ENCODE peak calls at places on chromosomes 13 and 19, in four cellular contexts. I is heart left ventricle, T is right lobe of liver, N is heart right ventricle. P is an unnamed sample. For H3K9me3, the result is how much of the 10 kb centered on the place peaks cover.

GRCh38 chr13:47109028-47109427 is 212.2 kb upstream of the HTR2A start:
- DNase-seq in I (no peak), T (no peak), N (no peak), P (no peak)

GRCh38 chr19:53823380-53824120 is 564 bp downstream of the NLRP12 start:
- DNase-seq in I (no peak), T (no peak), N (no peak), P (no peak)

GRCh38 chr19:49335784-49336481 is 727 bp downstream of the CD37 start:
- DNase-seq in I (no peak), T (no peak), N (no peak), P (no peak)

GRCh38 chr13:77779461-77780272 is 82.2 kb downstream of the SLAIN1 start:
- DNase-seq in I (no peak), T (peak), N (peak), P (peak)

GRCh38 chr13:67230774-67231480 is 791 bp upstream of the PCDH9 start:
- DNase-seq in I (peak), T (peak), N (peak), P (peak)

GRCh38 chr19:6564393-6564792 is 26.6 kb downstream of the CD70 start:
- DNase-seq in I (no peak), T (no peak), N (no peak), P (no peak)

GRCh38 chr19:48991823-48992570 is 1.1 kb downstream of the GYS1 start:
- DNase-seq in I (no peak), T (peak), N (peak), P (peak)

GRCh38 chr19:3458229-3458555 is 22.1 kb downstream of the SMIM24 start:
- DNase-seq in I (peak), T (no peak), N (no peak), P (no peak)

GRCh38 chr19:54674021-54674617 is 11.3 kb downstream of the LILRB4 start:
- DNase-seq in I (no peak), T (no peak), N (no peak), P (no peak)

GRCh38 chr19:33771308-33772101 is 25.2 kb upstream of the KCTD15 start:
- DNase-seq in I (peak), T (peak), N (peak), P (peak)

GRCh38 chr19:944663-945241 is 18.9 kb downstream of the ARID3A start:
- DNase-seq in I (no peak), T (no peak), N (no peak), P (no peak)

GRCh38 chr19:13505761-13506549 is at the start of gene CACNA1A:
- DNase-seq in I (no peak), T (peak), N (no peak), P (no peak)

GRCh38 chr13:110539894-110540293 is 21.6 kb downstream of the RAB20 start:
- DNase-seq in I (no peak), T (no peak), N (no peak), P (no peak)

GRCh38 chr19:535017-535835 is 3.7 kb downstream of the CDC34 start:
- DNase-seq in I (no peak), T (peak), N (no peak), P (no peak)

GRCh38 chr19:39407644-39408391 is 1.2 kb downstream of the ZFP36 start:
- DNase-seq in I (peak), T (peak), N (peak), P (peak)

GRCh38 chr13:35978607-35979316 is 152.4 kb downstream of the DCLK1 start:
- DNase-seq in I (no peak), T (no peak), N (peak), P (peak)

GRCh38 chr19:17109962-17110598 is 34.5 kb downstream of the MYO9B start:
- DNase-seq in I (peak), T (peak), N (peak), P (no peak)

GRCh38 chr13:93620366-93620765 is 393.8 kb downstream of the GPC6 start:
- DNase-seq in I (no peak), T (no peak), N (no peak), P (no peak)

GRCh38 chr13:107906131-107906530 is 309.2 kb downstream of the LIG4 start:
- DNase-seq in I (no peak), T (no peak), N (no peak), P (no peak)

GRCh38 chr13:62278271-62278670 is 862.6 kb upstream of the PCDH20 start:
- DNase-seq in I (no peak), T (no peak), N (no peak), P (no peak)

GRCh38 chr19:13834308-13834790 is 39.1 kb downstream of the ZSWIM4 start:
- DNase-seq in I (no peak), T (no peak), N (no peak), P (no peak)

GRCh38 chr13:111659842-111660241 is 339.4 kb downstream of the TEX29 start:
- DNase-seq in I (no peak), T (peak), N (no peak), P (no peak)

GRCh38 chr19:13094285-13094595 is 8.4 kb downstream of the LYL1 start:
- DNase-seq in I (no peak), T (no peak), N (no peak), P (no peak)

GRCh38 chr19:1656988-1657536 is 4.6 kb upstream of the TCF3 start:
- DNase-seq in I (no peak), T (peak), N (no peak), P (no peak)

GRCh38 chr13:77751513-77752456 is 54.3 kb downstream of the SLAIN1 start:
- DNase-seq in I (no peak), T (no peak), N (peak), P (no peak)

GRCh38 chr19:13143135-13143534 is 7.0 kb downstream of the STX10 start:
- DNase-seq in I (no peak), T (no peak), N (no peak), P (no peak)

GRCh38 chr19:33399745-33400681 is 26.5 kb downstream of the CEBPG start:
- DNase-seq in I (peak), T (peak), N (no peak), P (no peak)

GRCh38 chr13:33262069-33262487 is 23.5 kb downstream of the STARD13 start:
- DNase-seq in I (no peak), T (peak), N (no peak), P (no peak)

GRCh38 chr19:14563989-14564650 is 7.7 kb downstream of the NDUFB7 start:
- DNase-seq in I (no peak), T (no peak), N (no peak), P (no peak)

DNA sequence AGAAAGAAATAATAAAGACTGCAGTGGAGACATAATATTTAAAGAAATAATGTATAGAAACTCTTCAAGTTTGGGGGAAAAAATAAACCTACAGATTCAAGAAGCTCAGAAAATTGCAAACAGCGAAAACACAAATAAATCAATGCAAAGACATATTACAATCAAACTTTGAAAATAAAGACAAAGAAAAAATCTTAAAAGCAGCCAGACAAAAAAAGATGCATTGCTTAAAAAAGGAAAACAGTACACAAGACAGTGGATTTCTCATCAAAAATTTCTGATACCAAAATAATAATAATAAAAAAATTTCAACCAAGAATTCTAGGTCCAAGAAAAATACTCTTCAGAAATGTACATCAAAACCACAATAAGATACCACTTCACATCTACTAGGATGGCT is 681.0 kb downstream of the UQCRFS1 start:
- DNase-seq in I (no peak), T (no peak), N (no peak), P (no peak)
- H3K9me3 ChIP-seq in I (under half), T (under half), N (under half), P (under half)

GRCh38 chr13:22073718-22074117 is 402.8 kb downstream of the FGF9 start:
- DNase-seq in I (no peak), T (no peak), N (no peak), P (no peak)
- H3K27ac ChIP-seq in I (no peak), T (no peak), N (no peak), P (no peak)

GRCh38 chr19:42658148-42658547 is 63.4 kb upstream of the CEACAM8 start:
- DNase-seq in I (no peak), T (no peak), N (no peak), P (no peak)
- H3K9me3 ChIP-seq in I (under half), T (under half), N (under half), P (under half)

DNA sequence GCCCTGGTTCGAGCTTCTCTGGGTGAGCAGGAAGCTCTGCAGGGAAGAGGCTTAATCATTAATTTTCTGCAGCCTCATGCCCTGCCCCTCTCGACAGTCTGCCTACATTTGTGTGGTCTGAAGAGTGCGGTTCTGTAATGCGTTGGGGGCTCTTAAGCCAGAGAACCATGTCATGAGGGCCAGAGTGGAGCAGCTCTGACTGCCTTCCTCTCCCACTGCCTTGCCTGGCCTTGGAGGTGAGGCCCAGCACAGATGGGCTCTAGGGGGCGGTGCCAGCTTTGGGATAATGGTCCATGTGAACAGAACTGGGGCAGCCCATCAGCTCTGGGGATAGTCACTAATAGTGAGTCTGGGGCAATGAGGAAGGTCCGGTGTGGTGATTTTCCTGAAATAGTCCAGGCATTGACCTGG is 5.7 kb downstream of the FGF9 start:
- DNase-seq in I (no peak), T (no peak), N (no peak), P (no peak)
- H3K27ac ChIP-seq in I (peak), T (no peak), N (no peak), P (no peak)